ENCODE peak calls at places on chromosomes 11 and 22, in five cellular contexts. S, R, W, B and Y are unnamed samples.

GRCh38 chr11:127996825-127997224 is 590.5 kb downstream of the ETS1 start:
- DNase-seq in S (no peak), R (no peak), W (no peak), B (no peak), Y (no peak)

GRCh38 chr11:65423516-65424199 is 1.1 kb downstream of the NEAT1 start:
- DNase-seq in S (no peak), R (peak; percentile 74), W (peak; percentile 47), B (peak; percentile 9), Y (no peak)

GRCh38 chr11:204587-205109 is 2.6 kb downstream of the BET1L start:
- DNase-seq in S (no peak), R (peak; percentile 68), W (no peak), B (no peak), Y (no peak)

GRCh38 chr11:110196241-110196754 is 100.1 kb downstream of the RDX start:
- DNase-seq in S (no peak), R (no peak), W (no peak), B (peak; percentile 62), Y (no peak)

GRCh38 chr11:12840871-12841516 is 166.8 kb downstream of the TEAD1 start:
- DNase-seq in S (no peak), R (no peak), W (no peak), B (no peak), Y (no peak)

GRCh38 chr22:35212996-35213395 is 44.3 kb upstream of the HMGXB4 start:
- DNase-seq in S (no peak), R (no peak), W (no peak), B (no peak), Y (no peak)

GRCh38 chr11:122285444-122285843 is 169.4 kb upstream of the BLID start:
- DNase-seq in S (no peak), R (no peak), W (no peak), B (no peak), Y (no peak)

GRCh38 chr11:46006418-46007070 is 84.1 kb downstream of the LARGE2 start:
- DNase-seq in S (peak; percentile 79), R (no peak), W (peak; percentile 63), B (no peak), Y (no peak)

GRCh38 chr11:99548264-99548663 is 527.5 kb downstream of the CNTN5 start:
- DNase-seq in S (no peak), R (no peak), W (no peak), B (no peak), Y (no peak)

GRCh38 chr11:63589000-63589399 is 25.2 kb downstream of the PLAAT3 start:
- DNase-seq in S (no peak), R (no peak), W (no peak), B (no peak), Y (no peak)

GRCh38 chr11:5713695-5714094 is 22.6 kb upstream of the OR56B1 start:
- DNase-seq in S (no peak), R (no peak), W (no peak), B (no peak), Y (no peak)

GRCh38 chr22:42401562-42402334 is 30.5 kb downstream of the NFAM1 start:
- DNase-seq in S (no peak), R (no peak), W (no peak), B (no peak), Y (no peak)

GRCh38 chr11:12787847-12788246 is 113.6 kb downstream of the TEAD1 start:
- DNase-seq in S (no peak), R (no peak), W (no peak), B (no peak), Y (no peak)

GRCh38 chr22:41415554-41415953 is 31.0 kb downstream of the TOB2 start:
- DNase-seq in S (no peak), R (no peak), W (no peak), B (no peak), Y (no peak)

GRCh38 chr11:72257551-72257950 is 13.6 kb upstream of the PHOX2A start:
- DNase-seq in S (no peak), R (no peak), W (no peak), B (no peak), Y (no peak)

GRCh38 chr11:10925149-10925926 is 67.5 kb upstream of the ZBED5 start:
- DNase-seq in S (no peak), R (no peak), W (no peak), B (no peak), Y (no peak)

GRCh38 chr11:113370634-113371033 is 16.9 kb upstream of the ANKK1 start:
- DNase-seq in S (no peak), R (no peak), W (no peak), B (no peak), Y (no peak)

GRCh38 chr11:125591659-125592304 is 870 bp upstream of the STT3A start:
- DNase-seq in S (no peak), R (no peak), W (no peak), B (peak; percentile 13), Y (no peak)

GRCh38 chr22:19994851-19995610 is 21.6 kb downstream of the ARVCF start:
- DNase-seq in S (no peak), R (no peak), W (no peak), B (no peak), Y (no peak)

GRCh38 chr11:61760946-61761345 is 8.5 kb downstream of the MYRF start:
- DNase-seq in S (no peak), R (no peak), W (no peak), B (no peak), Y (no peak)